ENCODE peak calls at places on chromosomes 6 and 20, in nine cellular contexts. One of them, this sample, is unnamed.
A peak's percentile ranks its signal among the peaks of the same experiment; 100 is the strongest.

GRCh38 chr20:1171461-1172093 is 13.2 kb downstream of the TMEM74B start:
- DNase-seq in GM04503: no peak
- DNase-seq in activated gamma-delta T cell: no peak
- DNase-seq in HS-27A: no peak
- DNase-seq in skeletal muscle cell: no peak
- DNase-seq in activated CD8-positive, alpha-beta memory T cell treated with anti-CD3 and anti-CD28 coated beads for 24 hours: no peak
- DNase-seq in activated T-cell treated with anti-CD3 and anti-CD28 coated beads for 1 hour: no peak
- DNase-seq in left cardiac atrium: no peak
- DNase-seq in AG10803: peak; percentile 13
- DNase-seq in this sample: no peak

GRCh38 chr6:140858381-140858971 is 1274.2 kb upstream of the GJE1 start:
- DNase-seq in GM04503: no peak
- DNase-seq in activated gamma-delta T cell: no peak
- DNase-seq in HS-27A: no peak
- DNase-seq in skeletal muscle cell: no peak
- DNase-seq in activated CD8-positive, alpha-beta memory T cell treated with anti-CD3 and anti-CD28 coated beads for 24 hours: no peak
- DNase-seq in activated T-cell treated with anti-CD3 and anti-CD28 coated beads for 1 hour: no peak
- DNase-seq in left cardiac atrium: no peak
- DNase-seq in AG10803: no peak
- DNase-seq in this sample: peak; percentile 63

GRCh38 chr20:23366384-23366783 is 4.4 kb downstream of the GZF1 start:
- DNase-seq in GM04503: no peak
- DNase-seq in activated gamma-delta T cell: no peak
- DNase-seq in HS-27A: no peak
- DNase-seq in skeletal muscle cell: no peak
- DNase-seq in activated CD8-positive, alpha-beta memory T cell treated with anti-CD3 and anti-CD28 coated beads for 24 hours: no peak
- DNase-seq in activated T-cell treated with anti-CD3 and anti-CD28 coated beads for 1 hour: no peak
- DNase-seq in left cardiac atrium: no peak
- DNase-seq in AG10803: no peak
- DNase-seq in this sample: no peak

GRCh38 chr6:15864033-15864707 is 201.3 kb upstream of the DTNBP1 start:
- DNase-seq in GM04503: no peak
- DNase-seq in activated gamma-delta T cell: no peak
- DNase-seq in HS-27A: no peak
- DNase-seq in skeletal muscle cell: no peak
- DNase-seq in activated CD8-positive, alpha-beta memory T cell treated with anti-CD3 and anti-CD28 coated beads for 24 hours: no peak
- DNase-seq in activated T-cell treated with anti-CD3 and anti-CD28 coated beads for 1 hour: no peak
- DNase-seq in left cardiac atrium: no peak
- DNase-seq in AG10803: no peak
- DNase-seq in this sample: no peak

GRCh38 chr20:25497586-25498279 is 87.6 kb downstream of the NINL start:
- DNase-seq in GM04503: no peak
- DNase-seq in activated gamma-delta T cell: no peak
- DNase-seq in HS-27A: no peak
- DNase-seq in skeletal muscle cell: no peak
- DNase-seq in activated CD8-positive, alpha-beta memory T cell treated with anti-CD3 and anti-CD28 coated beads for 24 hours: no peak
- DNase-seq in activated T-cell treated with anti-CD3 and anti-CD28 coated beads for 1 hour: no peak
- DNase-seq in left cardiac atrium: no peak
- DNase-seq in AG10803: no peak
- DNase-seq in this sample: no peak

GRCh38 chr20:33635341-33635740 is 26.8 kb upstream of the C20orf144 start:
- DNase-seq in GM04503: no peak
- DNase-seq in activated gamma-delta T cell: no peak
- DNase-seq in HS-27A: no peak
- DNase-seq in skeletal muscle cell: no peak
- DNase-seq in activated CD8-positive, alpha-beta memory T cell treated with anti-CD3 and anti-CD28 coated beads for 24 hours: no peak
- DNase-seq in activated T-cell treated with anti-CD3 and anti-CD28 coated beads for 1 hour: no peak
- DNase-seq in left cardiac atrium: no peak
- DNase-seq in AG10803: no peak
- DNase-seq in this sample: no peak

GRCh38 chr6:53931086-53931485 is 136.3 kb downstream of the LRRC1 start:
- DNase-seq in GM04503: no peak
- DNase-seq in activated gamma-delta T cell: no peak
- DNase-seq in HS-27A: no peak
- DNase-seq in skeletal muscle cell: no peak
- DNase-seq in activated CD8-positive, alpha-beta memory T cell treated with anti-CD3 and anti-CD28 coated beads for 24 hours: no peak
- DNase-seq in activated T-cell treated with anti-CD3 and anti-CD28 coated beads for 1 hour: no peak
- DNase-seq in left cardiac atrium: no peak
- DNase-seq in AG10803: no peak
- DNase-seq in this sample: no peak

GRCh38 chr20:57437672-57438330 is 46.6 kb downstream of the RBM38 start:
- DNase-seq in GM04503: no peak
- DNase-seq in activated gamma-delta T cell: no peak
- DNase-seq in HS-27A: no peak
- DNase-seq in skeletal muscle cell: no peak
- DNase-seq in activated CD8-positive, alpha-beta memory T cell treated with anti-CD3 and anti-CD28 coated beads for 24 hours: no peak
- DNase-seq in activated T-cell treated with anti-CD3 and anti-CD28 coated beads for 1 hour: no peak
- DNase-seq in left cardiac atrium: no peak
- DNase-seq in AG10803: no peak
- DNase-seq in this sample: no peak

GRCh38 chr6:4858194-4859028 is 82.2 kb downstream of the CDYL start:
- DNase-seq in GM04503: no peak
- DNase-seq in activated gamma-delta T cell: no peak
- DNase-seq in HS-27A: no peak
- DNase-seq in skeletal muscle cell: no peak
- DNase-seq in activated CD8-positive, alpha-beta memory T cell treated with anti-CD3 and anti-CD28 coated beads for 24 hours: no peak
- DNase-seq in activated T-cell treated with anti-CD3 and anti-CD28 coated beads for 1 hour: no peak
- DNase-seq in left cardiac atrium: no peak
- DNase-seq in AG10803: no peak
- DNase-seq in this sample: no peak

GRCh38 chr20:35504751-35505150 is 24.7 kb downstream of the C20orf173 start:
- DNase-seq in GM04503: no peak
- DNase-seq in activated gamma-delta T cell: no peak
- DNase-seq in HS-27A: no peak
- DNase-seq in skeletal muscle cell: no peak
- DNase-seq in activated CD8-positive, alpha-beta memory T cell treated with anti-CD3 and anti-CD28 coated beads for 24 hours: no peak
- DNase-seq in activated T-cell treated with anti-CD3 and anti-CD28 coated beads for 1 hour: no peak
- DNase-seq in left cardiac atrium: no peak
- DNase-seq in AG10803: no peak
- DNase-seq in this sample: no peak

GRCh38 chr6:147053311-147053921 is 150.8 kb upstream of the STXBP5 start:
- DNase-seq in GM04503: no peak
- DNase-seq in activated gamma-delta T cell: no peak
- DNase-seq in HS-27A: no peak
- DNase-seq in skeletal muscle cell: no peak
- DNase-seq in activated CD8-positive, alpha-beta memory T cell treated with anti-CD3 and anti-CD28 coated beads for 24 hours: no peak
- DNase-seq in activated T-cell treated with anti-CD3 and anti-CD28 coated beads for 1 hour: no peak
- DNase-seq in left cardiac atrium: no peak
- DNase-seq in AG10803: no peak
- DNase-seq in this sample: no peak